ENCODE peak calls at places on chromosome 14, in ten cellular contexts. N, Z, X, W, J, E, L, T, M and O are unnamed samples.

GRCh38 chr14:34465069-34465859 is 3.2 kb upstream of the SPTSSA start:
- DNase-seq in N (peak), Z (no peak), X (peak), W (no peak), J (no peak), E (no peak), L (peak), T (peak), M (peak), O (no peak)

GRCh38 chr14:101103321-101103901 is 199.9 kb upstream of the RTL1 start:
- DNase-seq in N (peak), Z (no peak), X (no peak), W (no peak), J (no peak), E (no peak), L (no peak), T (no peak), M (no peak), O (no peak)

GRCh38 chr14:102749833-102750775 is 27.1 kb upstream of the TRAF3 start:
- DNase-seq in N (no peak), Z (no peak), X (no peak), W (no peak), J (no peak), E (no peak), L (no peak), T (no peak), M (no peak), O (no peak)

GRCh38 chr14:67999290-67999689 is 179.7 kb downstream of the RAD51B start:
- DNase-seq in N (no peak), Z (no peak), X (peak), W (no peak), J (no peak), E (no peak), L (peak), T (peak), M (peak), O (no peak)

GRCh38 chr14:20376071-20376588 is 32.7 kb downstream of the PARP2 start:
- DNase-seq in N (no peak), Z (no peak), X (no peak), W (no peak), J (no peak), E (no peak), L (no peak), T (no peak), M (no peak), O (no peak)

GRCh38 chr14:54219281-54220121 is 177.3 kb upstream of the CDKN3 start:
- DNase-seq in N (no peak), Z (no peak), X (no peak), W (no peak), J (peak), E (no peak), L (peak), T (no peak), M (no peak), O (no peak)

GRCh38 chr14:51472881-51473280 is 178.8 kb upstream of the FRMD6 start:
- DNase-seq in N (no peak), Z (no peak), X (no peak), W (peak), J (no peak), E (no peak), L (peak), T (no peak), M (no peak), O (no peak)

GRCh38 chr14:39447155-39447554 is 14.9 kb upstream of the FBXO33 start:
- DNase-seq in N (no peak), Z (no peak), X (no peak), W (no peak), J (no peak), E (no peak), L (no peak), T (no peak), M (no peak), O (no peak)

GRCh38 chr14:103715052-103716000 is at the start of the genes XRCC3 and ZFYVE21:
- DNase-seq in N (peak), Z (peak), X (peak), W (peak), J (peak), E (peak), L (peak), T (peak), M (peak), O (peak)

GRCh38 chr14:100065161-100065871 is at the start of gene EVL:
- DNase-seq in N (no peak), Z (peak), X (no peak), W (no peak), J (peak), E (peak), L (no peak), T (no peak), M (no peak), O (peak)

GRCh38 chr14:33127531-33127930 is 188.9 kb downstream of the NPAS3 start:
- DNase-seq in N (no peak), Z (no peak), X (peak), W (no peak), J (no peak), E (no peak), L (peak), T (no peak), M (no peak), O (no peak)

GRCh38 chr14:99757331-99758070 is 35.7 kb upstream of the EML1 start:
- DNase-seq in N (no peak), Z (no peak), X (peak), W (no peak), J (peak), E (no peak), L (peak), T (peak), M (peak), O (no peak)

GRCh38 chr14:73888460-73888725 is 1.7 kb downstream of the ZNF410 start:
- DNase-seq in N (no peak), Z (no peak), X (peak), W (no peak), J (no peak), E (no peak), L (peak), T (no peak), M (no peak), O (no peak)

GRCh38 chr14:55614304-55614703 is 34.3 kb downstream of the KTN1 start:
- DNase-seq in N (no peak), Z (no peak), X (no peak), W (no peak), J (no peak), E (no peak), L (no peak), T (no peak), M (no peak), O (no peak)

GRCh38 chr14:78164226-78164853 is 5.8 kb upstream of the NRXN3 start:
- DNase-seq in N (no peak), Z (peak), X (peak), W (peak), J (peak), E (no peak), L (peak), T (no peak), M (no peak), O (no peak)

GRCh38 chr14:55754871-55755270 is 174.9 kb downstream of the KTN1 start:
- DNase-seq in N (no peak), Z (no peak), X (no peak), W (no peak), J (no peak), E (no peak), L (no peak), T (no peak), M (no peak), O (no peak)

GRCh38 chr14:103372552-103373304 is 12.5 kb upstream of the MARK3 start:
- DNase-seq in N (no peak), Z (peak), X (peak), W (no peak), J (peak), E (no peak), L (peak), T (peak), M (peak), O (no peak)

GRCh38 chr14:51582437-51582836 is 69.3 kb upstream of the FRMD6 start:
- DNase-seq in N (no peak), Z (no peak), X (no peak), W (no peak), J (no peak), E (no peak), L (peak), T (no peak), M (no peak), O (no peak)

GRCh38 chr14:89621009-89621421 is 204.0 kb upstream of the FOXN3 start:
- DNase-seq in N (no peak), Z (no peak), X (no peak), W (no peak), J (peak), E (peak), L (no peak), T (no peak), M (no peak), O (no peak)

GRCh38 chr14:103528158-103528511 is 861 bp upstream of the TRMT61A start:
- DNase-seq in N (no peak), Z (no peak), X (no peak), W (no peak), J (no peak), E (no peak), L (no peak), T (no peak), M (no peak), O (no peak)

GRCh38 chr14:92348154-92348553 is 25.2 kb downstream of the SLC24A4 start:
- DNase-seq in N (peak), Z (no peak), X (no peak), W (peak), J (no peak), E (no peak), L (no peak), T (no peak), M (no peak), O (no peak)

GRCh38 chr14:94466706-94467370 is 9.2 kb downstream of the SERPINA9 start:
- DNase-seq in N (no peak), Z (no peak), X (no peak), W (no peak), J (no peak), E (no peak), L (no peak), T (no peak), M (no peak), O (no peak)

GRCh38 chr14:24130717-24131548 is 474 bp downstream of the FITM1 start:
- DNase-seq in N (no peak), Z (no peak), X (no peak), W (no peak), J (no peak), E (no peak), L (no peak), T (peak), M (no peak), O (no peak)

GRCh38 chr14:76998777-76999366 is 29.6 kb downstream of the IRF2BPL start:
- DNase-seq in N (no peak), Z (no peak), X (no peak), W (peak), J (no peak), E (no peak), L (no peak), T (no peak), M (no peak), O (no peak)

GRCh38 chr14:100341301-100342031 is 18.3 kb downstream of the SLC25A47 start:
- DNase-seq in N (no peak), Z (no peak), X (peak), W (no peak), J (peak), E (no peak), L (peak), T (peak), M (no peak), O (no peak)

GRCh38 chr14:61565181-61565580 is 130.1 kb upstream of the HIF1A start:
- DNase-seq in N (no peak), Z (no peak), X (peak), W (no peak), J (no peak), E (no peak), L (peak), T (no peak), M (no peak), O (no peak)

GRCh38 chr14:74380172-74380571 is 31.9 kb downstream of the VRTN start:
- DNase-seq in N (no peak), Z (no peak), X (no peak), W (no peak), J (no peak), E (no peak), L (no peak), T (no peak), M (no peak), O (no peak)

GRCh38 chr14:64721391-64721791 is 17.2 kb downstream of the PLEKHG3 start:
- DNase-seq in N (peak), Z (no peak), X (no peak), W (no peak), J (no peak), E (no peak), L (peak), T (peak), M (peak), O (no peak)